ENCODE peak calls at places on chromosomes 4 and X, in five cellular contexts. One of them, this sample, is unnamed.

GRCh38 chrX:135327299-135327698 is 18.0 kb downstream of the ETDC start:
- DNase-seq in mammary epithelial cell: peak
- DNase-seq in ecto neural progenitor cell: no peak
- DNase-seq in colonic mucosa: no peak
- DNase-seq in stimulated activated CD4-positive, alpha-beta T cell treated with anti-CD3 and anti-CD28 coated beads, Interleukin-1b, Interleukin-23, amount 100 ng/mL, for 4 hours: no peak
- DNase-seq in this sample: peak

GRCh38 chr4:91322961-91323360 is 980.8 kb upstream of the GRID2 start:
- DNase-seq in ecto neural progenitor cell: no peak
- DNase-seq in stimulated activated CD4-positive, alpha-beta T cell treated with anti-CD3 and anti-CD28 coated beads, Interleukin-1b, Interleukin-23, amount 100 ng/mL, for 4 hours: no peak
- DNase-seq in mammary epithelial cell: no peak
- DNase-seq in colonic mucosa: no peak
- DNase-seq in this sample: no peak

GRCh38 chr4:16843831-16844508 is 54.5 kb downstream of the LDB2 start:
- DNase-seq in colonic mucosa: no peak
- DNase-seq in stimulated activated CD4-positive, alpha-beta T cell treated with anti-CD3 and anti-CD28 coated beads, Interleukin-1b, Interleukin-23, amount 100 ng/mL, for 4 hours: no peak
- DNase-seq in ecto neural progenitor cell: no peak
- DNase-seq in mammary epithelial cell: no peak
- DNase-seq in this sample: peak

GRCh38 chr4:75494563-75494962 is 19.6 kb downstream of the RCHY1 start:
- DNase-seq in colonic mucosa: no peak
- DNase-seq in ecto neural progenitor cell: no peak
- DNase-seq in mammary epithelial cell: peak
- DNase-seq in stimulated activated CD4-positive, alpha-beta T cell treated with anti-CD3 and anti-CD28 coated beads, Interleukin-1b, Interleukin-23, amount 100 ng/mL, for 4 hours: no peak
- DNase-seq in this sample: no peak

GRCh38 chrX:140274761-140275525 is 229.9 kb downstream of the SOX3 start:
- DNase-seq in ecto neural progenitor cell: no peak
- DNase-seq in colonic mucosa: no peak
- DNase-seq in mammary epithelial cell: peak
- DNase-seq in stimulated activated CD4-positive, alpha-beta T cell treated with anti-CD3 and anti-CD28 coated beads, Interleukin-1b, Interleukin-23, amount 100 ng/mL, for 4 hours: no peak
- DNase-seq in this sample: no peak

GRCh38 chrX:153941331-153942252 is 2.9 kb downstream of the RENBP start:
- DNase-seq in mammary epithelial cell: no peak
- DNase-seq in stimulated activated CD4-positive, alpha-beta T cell treated with anti-CD3 and anti-CD28 coated beads, Interleukin-1b, Interleukin-23, amount 100 ng/mL, for 4 hours: no peak
- DNase-seq in colonic mucosa: no peak
- DNase-seq in ecto neural progenitor cell: no peak
- DNase-seq in this sample: no peak

GRCh38 chr4:123233409-123233808 is 163.2 kb upstream of the SPRY1 start:
- DNase-seq in mammary epithelial cell: no peak
- DNase-seq in ecto neural progenitor cell: no peak
- DNase-seq in colonic mucosa: no peak
- DNase-seq in stimulated activated CD4-positive, alpha-beta T cell treated with anti-CD3 and anti-CD28 coated beads, Interleukin-1b, Interleukin-23, amount 100 ng/mL, for 4 hours: no peak
- DNase-seq in this sample: no peak

GRCh38 chrX:83845397-83845796 is 15.5 kb upstream of the CYLC1 start:
- DNase-seq in stimulated activated CD4-positive, alpha-beta T cell treated with anti-CD3 and anti-CD28 coated beads, Interleukin-1b, Interleukin-23, amount 100 ng/mL, for 4 hours: no peak
- DNase-seq in mammary epithelial cell: peak
- DNase-seq in ecto neural progenitor cell: no peak
- DNase-seq in colonic mucosa: no peak
- DNase-seq in this sample: no peak

GRCh38 chr4:89136525-89136924 is 25.2 kb downstream of the TIGD2 start:
- DNase-seq in mammary epithelial cell: peak
- DNase-seq in ecto neural progenitor cell: no peak
- DNase-seq in stimulated activated CD4-positive, alpha-beta T cell treated with anti-CD3 and anti-CD28 coated beads, Interleukin-1b, Interleukin-23, amount 100 ng/mL, for 4 hours: no peak
- DNase-seq in colonic mucosa: no peak
- DNase-seq in this sample: no peak

GRCh38 chr4:125322363-125322730 is 7.6 kb downstream of the FAT4 start:
- DNase-seq in ecto neural progenitor cell: no peak
- DNase-seq in mammary epithelial cell: peak
- DNase-seq in stimulated activated CD4-positive, alpha-beta T cell treated with anti-CD3 and anti-CD28 coated beads, Interleukin-1b, Interleukin-23, amount 100 ng/mL, for 4 hours: no peak
- DNase-seq in colonic mucosa: no peak
- DNase-seq in this sample: no peak

GRCh38 chr4:108168672-108169562 is at the start of gene LEF1:
- DNase-seq in ecto neural progenitor cell: peak
- DNase-seq in mammary epithelial cell: peak
- DNase-seq in colonic mucosa: peak
- DNase-seq in stimulated activated CD4-positive, alpha-beta T cell treated with anti-CD3 and anti-CD28 coated beads, Interleukin-1b, Interleukin-23, amount 100 ng/mL, for 4 hours: peak
- DNase-seq in this sample: no peak

GRCh38 chr4:175770555-175770954 is 41.5 kb downstream of the GPM6A start:
- DNase-seq in mammary epithelial cell: no peak
- DNase-seq in ecto neural progenitor cell: no peak
- DNase-seq in stimulated activated CD4-positive, alpha-beta T cell treated with anti-CD3 and anti-CD28 coated beads, Interleukin-1b, Interleukin-23, amount 100 ng/mL, for 4 hours: no peak
- DNase-seq in colonic mucosa: no peak
- DNase-seq in this sample: no peak

GRCh38 chr4:189124149-189124758 is 816.4 kb upstream of the FRG1 start:
- DNase-seq in stimulated activated CD4-positive, alpha-beta T cell treated with anti-CD3 and anti-CD28 coated beads, Interleukin-1b, Interleukin-23, amount 100 ng/mL, for 4 hours: no peak
- DNase-seq in colonic mucosa: no peak
- DNase-seq in mammary epithelial cell: peak
- DNase-seq in ecto neural progenitor cell: no peak
- DNase-seq in this sample: no peak

GRCh38 chrX:151977009-151977408 is 2.5 kb upstream of the GABRE start:
- DNase-seq in stimulated activated CD4-positive, alpha-beta T cell treated with anti-CD3 and anti-CD28 coated beads, Interleukin-1b, Interleukin-23, amount 100 ng/mL, for 4 hours: no peak
- DNase-seq in mammary epithelial cell: no peak
- DNase-seq in colonic mucosa: no peak
- DNase-seq in ecto neural progenitor cell: no peak
- DNase-seq in this sample: no peak

GRCh38 chr4:99665981-99666380 is 8.4 kb upstream of the C4orf54 start:
- DNase-seq in colonic mucosa: no peak
- DNase-seq in stimulated activated CD4-positive, alpha-beta T cell treated with anti-CD3 and anti-CD28 coated beads, Interleukin-1b, Interleukin-23, amount 100 ng/mL, for 4 hours: no peak
- DNase-seq in ecto neural progenitor cell: no peak
- DNase-seq in mammary epithelial cell: no peak
- DNase-seq in this sample: no peak

GRCh38 chr4:179097741-179098140 is 1655.5 kb upstream of the AGA start:
- DNase-seq in ecto neural progenitor cell: peak
- DNase-seq in stimulated activated CD4-positive, alpha-beta T cell treated with anti-CD3 and anti-CD28 coated beads, Interleukin-1b, Interleukin-23, amount 100 ng/mL, for 4 hours: no peak
- DNase-seq in colonic mucosa: no peak
- DNase-seq in mammary epithelial cell: no peak
- DNase-seq in this sample: no peak

GRCh38 chr4:121706595-121707021 is 9.8 kb upstream of the ANXA5 start:
- DNase-seq in mammary epithelial cell: peak
- DNase-seq in ecto neural progenitor cell: no peak
- DNase-seq in colonic mucosa: no peak
- DNase-seq in stimulated activated CD4-positive, alpha-beta T cell treated with anti-CD3 and anti-CD28 coated beads, Interleukin-1b, Interleukin-23, amount 100 ng/mL, for 4 hours: no peak
- DNase-seq in this sample: no peak